ENCODE peak calls at places on chromosomes 2 and 18, in eight cellular contexts. U, W, F, Y, T, N, V and K are unnamed samples.

GRCh38 chr2:113167962-113168340 is 5.8 kb upstream of the PSD4 start:
- DNase-seq in U (no peak), W (no peak), F (no peak), Y (no peak), T (no peak), N (no peak), V (no peak), K (no peak)

GRCh38 chr2:97983698-97984097 is 12.1 kb downstream of the TMEM131 start:
- DNase-seq in U (no peak), W (no peak), F (no peak), Y (no peak), T (no peak), N (no peak), V (no peak), K (no peak)

GRCh38 chr18:12885500-12885899 is 1.5 kb upstream of the PTPN2 start:
- DNase-seq in U (no peak), W (no peak), F (no peak), Y (peak; percentile 85), T (no peak), N (no peak), V (no peak), K (no peak)

GRCh38 chr2:100451734-100452133 is 18.5 kb upstream of the NMS start:
- DNase-seq in U (no peak), W (no peak), F (no peak), Y (no peak), T (no peak), N (no peak), V (no peak), K (no peak)

GRCh38 chr2:216113572-216113971 is 4.4 kb downstream of the XRCC5 start:
- DNase-seq in U (no peak), W (no peak), F (no peak), Y (no peak), T (no peak), N (no peak), V (no peak), K (no peak)

GRCh38 chr2:135563793-135564192 is 32.5 kb downstream of the R3HDM1 start:
- DNase-seq in U (peak; percentile 7), W (no peak), F (no peak), Y (no peak), T (peak; percentile 53), N (no peak), V (peak; percentile 69), K (no peak)

GRCh38 chr2:42401773-42402172 is 40.8 kb upstream of the COX7A2L start:
- DNase-seq in U (no peak), W (no peak), F (no peak), Y (no peak), T (no peak), N (no peak), V (no peak), K (no peak)

GRCh38 chr2:85048534-85048933 is 77.6 kb downstream of the KCMF1 start:
- DNase-seq in U (no peak), W (no peak), F (no peak), Y (no peak), T (no peak), N (no peak), V (no peak), K (no peak)

GRCh38 chr2:12597555-12597954 is 119.2 kb upstream of the TRIB2 start:
- DNase-seq in U (no peak), W (no peak), F (no peak), Y (no peak), T (no peak), N (no peak), V (no peak), K (no peak)

GRCh38 chr18:3983351-3983969 is 471.6 kb downstream of the DLGAP1 start:
- DNase-seq in U (peak; percentile 95), W (no peak), F (peak; percentile 99), Y (no peak), T (peak; percentile 27), N (no peak), V (peak; percentile 89), K (no peak)

GRCh38 chr2:42047488-42048317 is at the start of gene PKDCC:
- DNase-seq in U (peak; percentile 86), W (peak; percentile 96), F (peak; percentile 80), Y (peak; percentile 86), T (no peak), N (peak; percentile 85), V (peak; percentile 72), K (no peak)

GRCh38 chr18:57441395-57441794 is 6.2 kb downstream of the ONECUT2 start:
- DNase-seq in U (peak; percentile 76), W (no peak), F (no peak), Y (peak; percentile 77), T (no peak), N (no peak), V (peak; percentile 46), K (no peak)

GRCh38 chr2:227834423-227834822 is 20.8 kb downstream of the CCL20 start:
- DNase-seq in U (peak; percentile 51), W (no peak), F (peak; percentile 18), Y (no peak), T (no peak), N (no peak), V (peak; percentile 46), K (no peak)

GRCh38 chr18:50099725-50100414 is 95.1 kb downstream of the MYO5B start:
- DNase-seq in U (peak; percentile 58), W (no peak), F (no peak), Y (no peak), T (no peak), N (no peak), V (peak; percentile 9), K (peak; percentile 46)

GRCh38 chr18:46337206-46337710 is 233.1 kb downstream of the HAUS1 start:
- DNase-seq in U (no peak), W (no peak), F (no peak), Y (no peak), T (no peak), N (no peak), V (no peak), K (no peak)

GRCh38 chr2:88764850-88765153 is 73.3 kb downstream of the RPIA start:
- DNase-seq in U (no peak), W (no peak), F (no peak), Y (peak; percentile 58), T (no peak), N (no peak), V (no peak), K (no peak)

GRCh38 chr2:217653240-217653639 is 349.6 kb downstream of the TNS1 start:
- DNase-seq in U (peak; percentile 98), W (peak; percentile 79), F (peak; percentile 94), Y (no peak), T (peak; percentile 56), N (peak; percentile 42), V (peak; percentile 82), K (peak; percentile 50)

GRCh38 chr2:67476808-67477790 is 80.0 kb downstream of the ETAA1 start:
- DNase-seq in U (peak; percentile 59), W (peak; percentile 47), F (peak; percentile 79), Y (peak; percentile 60), T (peak; percentile 8), N (no peak), V (peak; percentile 79), K (no peak)

GRCh38 chr2:160993543-160994090 is 166.6 kb upstream of the TANK start:
- DNase-seq in U (no peak), W (no peak), F (no peak), Y (no peak), T (peak; percentile 21), N (peak; percentile 77), V (no peak), K (no peak)

DNA sequence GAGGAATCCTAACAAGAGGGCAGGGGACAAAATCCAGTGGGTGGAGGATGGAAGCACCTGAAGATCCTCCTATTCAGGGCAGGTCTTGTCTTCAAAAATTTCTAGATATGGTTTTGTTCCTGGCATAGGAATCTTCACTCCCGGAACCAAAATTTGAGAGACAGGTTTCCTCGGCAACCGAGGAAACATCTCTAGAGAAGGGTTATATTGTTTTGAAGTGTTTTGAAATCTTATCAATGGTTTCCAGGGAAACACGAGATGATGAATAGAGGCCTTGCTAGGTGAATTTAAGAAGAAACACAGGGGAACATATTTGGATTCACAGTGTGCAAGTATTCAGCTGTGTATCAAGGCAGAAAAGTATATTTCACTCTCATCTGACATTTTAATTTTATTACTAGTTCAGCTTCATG is 136.8 kb downstream of the SH3BP4 start:
- DNase-seq in U (peak; percentile 12), W (no peak), F (peak; percentile 66), Y (no peak), T (no peak), N (no peak), V (peak; percentile 56), K (no peak)
- H3K4me3 ChIP-seq in U (no peak overlapping the region), W (peak overlapping the region; percentile 2), F (no peak overlapping the region), Y (no peak overlapping the region), T (no peak overlapping the region), N (no peak overlapping the region), V (no peak overlapping the region), K (no peak overlapping the region)

GRCh38 chr2:230828272-230828961 is 36.3 kb upstream of the ITM2C start:
- DNase-seq in U (peak; percentile 18), W (peak; percentile 60), F (no peak), Y (peak; percentile 50), T (no peak), N (no peak), V (no peak), K (no peak)
- H3K4me3 ChIP-seq in U (peak overlapping the region; percentile 59), W (peak overlapping the region; percentile 39), F (peak overlapping the region; percentile 9), Y (peak overlapping the region; percentile 62), T (peak overlapping the region; percentile 34), N (no peak overlapping the region), V (no peak overlapping the region), K (no peak overlapping the region)

DNA sequence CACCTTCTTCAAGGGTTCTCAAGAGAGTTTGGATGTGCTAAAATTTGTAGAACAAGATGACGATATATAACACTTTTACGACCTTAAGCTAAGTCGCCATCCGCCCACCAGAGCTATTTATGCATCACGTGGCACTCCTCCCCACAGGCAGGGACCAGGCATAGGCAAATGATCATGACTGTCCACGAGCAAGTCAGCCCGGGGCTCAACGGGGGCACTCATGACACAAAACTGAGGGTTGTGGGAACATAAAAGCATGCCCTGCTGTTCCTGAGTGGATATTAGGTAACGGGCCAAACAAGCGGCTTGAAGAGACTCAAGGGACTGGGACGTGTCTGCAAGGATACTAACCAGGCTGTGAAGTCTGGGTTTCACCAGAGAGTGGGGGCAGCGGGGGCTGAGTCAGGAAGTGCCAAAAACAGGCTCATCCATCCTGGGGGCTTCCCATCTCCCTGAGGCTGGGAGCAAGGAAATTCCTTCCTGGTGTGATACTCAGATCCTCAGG is 58.1 kb downstream of the FAM178B start:
- DNase-seq in U (peak; percentile 76), W (no peak), F (no peak), Y (no peak), T (no peak), N (no peak), V (no peak), K (no peak)
- H3K4me3 ChIP-seq in U (peak overlapping the region; percentile 57), W (no peak overlapping the region), F (no peak overlapping the region), Y (no peak overlapping the region), T (no peak overlapping the region), N (no peak overlapping the region), V (no peak overlapping the region), K (no peak overlapping the region)

GRCh38 chr18:79788096-79789085 is 9.3 kb upstream of the KCNG2 start:
- DNase-seq in U (peak; percentile 27), W (peak; percentile 48), F (no peak), Y (peak; percentile 76), T (no peak), N (peak; percentile 3), V (peak; percentile 32), K (no peak)

GRCh38 chr18:79786781-79787526 is 10.8 kb upstream of the KCNG2 start:
- DNase-seq in U (peak; percentile 59), W (no peak), F (peak; percentile 38), Y (no peak), T (no peak), N (no peak), V (peak; percentile 81), K (no peak)

GRCh38 chr18:79786304-79786703 is 11.4 kb upstream of the KCNG2 start:
- DNase-seq in U (no peak), W (no peak), F (no peak), Y (no peak), T (no peak), N (no peak), V (no peak), K (no peak)

GRCh38 chr18:79789091-79789891 is 8.4 kb upstream of the KCNG2 start:
- DNase-seq in U (no peak), W (no peak), F (no peak), Y (no peak), T (no peak), N (no peak), V (no peak), K (no peak)

GRCh38 chr18:79787527-79788095 is 10.1 kb upstream of the KCNG2 start:
- DNase-seq in U (no peak), W (no peak), F (no peak), Y (no peak), T (no peak), N (peak; percentile 2), V (no peak), K (no peak)
- H3K4me3 ChIP-seq in U (peak overlapping the region; percentile 27), W (peak overlapping the region; percentile 4), F (no peak overlapping the region), Y (peak overlapping the region; percentile 54), T (no peak overlapping the region), N (no peak overlapping the region), V (no peak overlapping the region), K (no peak overlapping the region)